ENCODE peak calls at places on chromosomes 11 and 22, in ten cellular contexts. One of them, this sample, is unnamed.

GRCh38 chr22:45878901-45879551 is 97.9 kb downstream of the WNT7B start:
- DNase-seq in HL-60: no peak
- DNase-seq in breast epithelium: peak
- DNase-seq in endothelial cell of umbilical vein: no peak
- DNase-seq in neural crest cell: no peak
- DNase-seq in cardiac fibroblast: no peak
- DNase-seq in RWPE1: no peak
- DNase-seq in CD8-positive, alpha-beta T cell: no peak
- DNase-seq in tibial nerve: no peak
- DNase-seq in lower leg skin: no peak
- DNase-seq in this sample: no peak

GRCh38 chr22:31348766-31349165 is 2.6 kb upstream of the PATZ1 start:
- DNase-seq in cardiac fibroblast: no peak
- DNase-seq in breast epithelium: no peak
- DNase-seq in RWPE1: no peak
- DNase-seq in tibial nerve: no peak
- DNase-seq in neural crest cell: no peak
- DNase-seq in HL-60: no peak
- DNase-seq in endothelial cell of umbilical vein: no peak
- DNase-seq in CD8-positive, alpha-beta T cell: no peak
- DNase-seq in lower leg skin: no peak
- DNase-seq in this sample: no peak

GRCh38 chr11:23288001-23288783 is 427.9 kb upstream of the CCDC179 start:
- DNase-seq in RWPE1: no peak
- DNase-seq in breast epithelium: no peak
- DNase-seq in tibial nerve: no peak
- DNase-seq in lower leg skin: peak
- DNase-seq in HL-60: no peak
- DNase-seq in endothelial cell of umbilical vein: peak
- DNase-seq in neural crest cell: no peak
- DNase-seq in cardiac fibroblast: peak
- DNase-seq in CD8-positive, alpha-beta T cell: no peak
- DNase-seq in this sample: peak

GRCh38 chr11:44421090-44421675 is 111.2 kb upstream of the ALX4 start:
- DNase-seq in tibial nerve: no peak
- DNase-seq in cardiac fibroblast: no peak
- DNase-seq in HL-60: no peak
- DNase-seq in breast epithelium: no peak
- DNase-seq in endothelial cell of umbilical vein: no peak
- DNase-seq in lower leg skin: no peak
- DNase-seq in RWPE1: no peak
- DNase-seq in neural crest cell: no peak
- DNase-seq in CD8-positive, alpha-beta T cell: no peak
- DNase-seq in this sample: no peak

GRCh38 chr11:101428918-101429317 is 154.9 kb downstream of the TRPC6 start:
- DNase-seq in neural crest cell: no peak
- DNase-seq in breast epithelium: no peak
- DNase-seq in cardiac fibroblast: peak
- DNase-seq in lower leg skin: no peak
- DNase-seq in endothelial cell of umbilical vein: no peak
- DNase-seq in HL-60: no peak
- DNase-seq in CD8-positive, alpha-beta T cell: no peak
- DNase-seq in tibial nerve: no peak
- DNase-seq in RWPE1: no peak
- DNase-seq in this sample: no peak

GRCh38 chr11:113022267-113022666 is 61.0 kb downstream of the NCAM1 start:
- DNase-seq in cardiac fibroblast: no peak
- DNase-seq in neural crest cell: no peak
- DNase-seq in HL-60: no peak
- DNase-seq in tibial nerve: no peak
- DNase-seq in CD8-positive, alpha-beta T cell: no peak
- DNase-seq in breast epithelium: no peak
- DNase-seq in endothelial cell of umbilical vein: no peak
- DNase-seq in lower leg skin: no peak
- DNase-seq in RWPE1: no peak
- DNase-seq in this sample: no peak

GRCh38 chr22:24162377-24162927 is 18.8 kb upstream of the SUSD2 start:
- DNase-seq in HL-60: no peak
- DNase-seq in cardiac fibroblast: no peak
- DNase-seq in CD8-positive, alpha-beta T cell: no peak
- DNase-seq in endothelial cell of umbilical vein: peak
- DNase-seq in lower leg skin: no peak
- DNase-seq in breast epithelium: no peak
- DNase-seq in tibial nerve: no peak
- DNase-seq in neural crest cell: no peak
- DNase-seq in RWPE1: no peak
- DNase-seq in this sample: no peak

GRCh38 chr11:88231894-88232482 is 56.7 kb upstream of the RAB38 start:
- DNase-seq in breast epithelium: no peak
- DNase-seq in cardiac fibroblast: peak
- DNase-seq in tibial nerve: peak
- DNase-seq in endothelial cell of umbilical vein: peak
- DNase-seq in HL-60: peak
- DNase-seq in CD8-positive, alpha-beta T cell: no peak
- DNase-seq in neural crest cell: no peak
- DNase-seq in lower leg skin: no peak
- DNase-seq in RWPE1: peak
- DNase-seq in this sample: no peak

GRCh38 chr11:19938051-19938856 is 222.0 kb downstream of the DBX1 start:
- DNase-seq in lower leg skin: no peak
- DNase-seq in breast epithelium: no peak
- DNase-seq in CD8-positive, alpha-beta T cell: no peak
- DNase-seq in neural crest cell: peak
- DNase-seq in RWPE1: peak
- DNase-seq in HL-60: peak
- DNase-seq in tibial nerve: peak
- DNase-seq in endothelial cell of umbilical vein: peak
- DNase-seq in cardiac fibroblast: peak
- DNase-seq in this sample: no peak

GRCh38 chr11:35237860-35238715 is 99.1 kb downstream of the CD44 start:
- DNase-seq in breast epithelium: no peak
- DNase-seq in HL-60: peak
- DNase-seq in RWPE1: peak
- DNase-seq in lower leg skin: peak
- DNase-seq in endothelial cell of umbilical vein: peak
- DNase-seq in CD8-positive, alpha-beta T cell: peak
- DNase-seq in neural crest cell: peak
- DNase-seq in cardiac fibroblast: peak
- DNase-seq in tibial nerve: peak
- DNase-seq in this sample: no peak

GRCh38 chr11:92628401-92629292 is 340.8 kb upstream of the MTNR1B start:
- DNase-seq in lower leg skin: no peak
- DNase-seq in tibial nerve: no peak
- DNase-seq in RWPE1: no peak
- DNase-seq in cardiac fibroblast: peak
- DNase-seq in CD8-positive, alpha-beta T cell: no peak
- DNase-seq in neural crest cell: no peak
- DNase-seq in breast epithelium: no peak
- DNase-seq in endothelial cell of umbilical vein: no peak
- DNase-seq in HL-60: no peak
- DNase-seq in this sample: no peak

GRCh38 chr11:114264381-114264780 is 31.8 kb upstream of the NNMT start:
- DNase-seq in HL-60: no peak
- DNase-seq in cardiac fibroblast: no peak
- DNase-seq in lower leg skin: no peak
- DNase-seq in RWPE1: no peak
- DNase-seq in tibial nerve: no peak
- DNase-seq in neural crest cell: no peak
- DNase-seq in endothelial cell of umbilical vein: no peak
- DNase-seq in CD8-positive, alpha-beta T cell: no peak
- DNase-seq in breast epithelium: no peak
- DNase-seq in this sample: no peak

GRCh38 chr22:41302016-41302767 is 867 bp downstream of the ZC3H7B start:
- DNase-seq in CD8-positive, alpha-beta T cell: peak
- DNase-seq in cardiac fibroblast: no peak
- DNase-seq in tibial nerve: no peak
- DNase-seq in endothelial cell of umbilical vein: no peak
- DNase-seq in lower leg skin: no peak
- DNase-seq in breast epithelium: no peak
- DNase-seq in HL-60: no peak
- DNase-seq in RWPE1: no peak
- DNase-seq in neural crest cell: peak
- DNase-seq in this sample: no peak

DNA sequence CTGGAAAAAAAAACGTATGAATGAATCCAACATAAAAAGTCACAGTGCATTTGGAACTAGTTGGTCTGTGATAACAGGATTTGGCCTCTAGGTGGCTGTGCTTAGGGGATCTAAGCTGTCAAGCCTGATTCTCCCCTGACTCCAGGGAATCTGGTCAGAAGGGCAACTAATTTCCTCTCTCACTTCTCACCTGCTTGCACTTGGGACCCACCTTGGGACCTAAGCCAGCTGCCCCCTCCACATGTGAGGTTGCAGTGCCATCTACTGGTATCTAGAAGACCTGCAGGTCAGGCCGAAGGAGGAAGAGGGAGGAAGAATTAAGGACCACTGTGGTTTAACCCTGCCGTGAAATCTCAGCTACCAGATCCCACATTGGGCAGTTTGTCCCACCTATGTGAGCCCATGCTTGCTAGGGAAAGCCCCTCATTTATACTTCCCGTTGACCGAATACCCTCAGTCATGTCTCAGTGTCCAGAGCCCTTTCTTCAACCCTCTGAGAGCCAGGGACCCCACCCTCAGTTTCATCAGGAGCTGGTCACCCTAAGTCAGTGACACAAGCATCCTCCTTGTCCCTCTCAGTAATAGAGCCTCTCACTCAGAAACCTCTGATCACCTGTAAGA is 33.2 kb upstream of the CAVIN3 start:
- DNase-seq in lower leg skin: peak
- DNase-seq in breast epithelium: no peak
- DNase-seq in HL-60: peak
- DNase-seq in endothelial cell of umbilical vein: peak
- DNase-seq in RWPE1: peak
- DNase-seq in neural crest cell: peak
- DNase-seq in cardiac fibroblast: peak
- DNase-seq in CD8-positive, alpha-beta T cell: peak
- DNase-seq in tibial nerve: peak
- DNase-seq in this sample: peak
- TF ChIP-seq CTCF in lower leg skin: peak
- TF ChIP-seq CTCF in breast epithelium: peak
- TF ChIP-seq CTCF in HL-60: peak
- TF ChIP-seq CTCF in endothelial cell of umbilical vein: peak
- TF ChIP-seq CTCF in RWPE1: peak
- TF ChIP-seq CTCF in neural crest cell: peak
- TF ChIP-seq CTCF in cardiac fibroblast: peak
- TF ChIP-seq CTCF in CD8-positive, alpha-beta T cell: peak
- TF ChIP-seq CTCF in tibial nerve: peak
- TF ChIP-seq CTCF in this sample: peak

GRCh38 chr11:64008283-64008931 is 22.2 kb downstream of the OTUB1 start:
- DNase-seq in CD8-positive, alpha-beta T cell: no peak
- DNase-seq in RWPE1: no peak
- DNase-seq in HL-60: no peak
- DNase-seq in tibial nerve: no peak
- DNase-seq in breast epithelium: no peak
- DNase-seq in cardiac fibroblast: no peak
- DNase-seq in endothelial cell of umbilical vein: no peak
- DNase-seq in neural crest cell: no peak
- DNase-seq in lower leg skin: no peak
- DNase-seq in this sample: no peak

GRCh38 chr11:64007160-64007628 is 21.0 kb downstream of the OTUB1 start:
- DNase-seq in breast epithelium: no peak
- DNase-seq in CD8-positive, alpha-beta T cell: no peak
- DNase-seq in neural crest cell: no peak
- DNase-seq in tibial nerve: no peak
- DNase-seq in HL-60: peak
- DNase-seq in endothelial cell of umbilical vein: no peak
- DNase-seq in RWPE1: no peak
- DNase-seq in lower leg skin: no peak
- DNase-seq in cardiac fibroblast: peak
- DNase-seq in this sample: no peak

GRCh38 chr11:64009234-64009633 is 23.0 kb downstream of the OTUB1 start:
- DNase-seq in tibial nerve: no peak
- DNase-seq in cardiac fibroblast: no peak
- DNase-seq in lower leg skin: no peak
- DNase-seq in HL-60: no peak
- DNase-seq in RWPE1: no peak
- DNase-seq in neural crest cell: no peak
- DNase-seq in CD8-positive, alpha-beta T cell: no peak
- DNase-seq in breast epithelium: no peak
- DNase-seq in endothelial cell of umbilical vein: no peak
- DNase-seq in this sample: no peak

GRCh38 chr11:64006468-64006867 is 20.2 kb downstream of the OTUB1 start:
- DNase-seq in CD8-positive, alpha-beta T cell: no peak
- DNase-seq in RWPE1: no peak
- DNase-seq in cardiac fibroblast: no peak
- DNase-seq in endothelial cell of umbilical vein: no peak
- DNase-seq in breast epithelium: no peak
- DNase-seq in neural crest cell: no peak
- DNase-seq in HL-60: no peak
- DNase-seq in tibial nerve: no peak
- DNase-seq in lower leg skin: no peak
- DNase-seq in this sample: no peak

GRCh38 chr11:64007629-64008282 is 21.5 kb downstream of the OTUB1 start:
- DNase-seq in CD8-positive, alpha-beta T cell: no peak
- DNase-seq in HL-60: no peak
- DNase-seq in cardiac fibroblast: peak
- DNase-seq in lower leg skin: peak
- DNase-seq in breast epithelium: no peak
- DNase-seq in RWPE1: no peak
- DNase-seq in neural crest cell: peak
- DNase-seq in endothelial cell of umbilical vein: peak
- DNase-seq in tibial nerve: peak
- DNase-seq in this sample: no peak
- TF ChIP-seq CTCF in CD8-positive, alpha-beta T cell: no peak
- TF ChIP-seq CTCF in HL-60: no peak
- TF ChIP-seq CTCF in cardiac fibroblast: peak
- TF ChIP-seq CTCF in lower leg skin: no peak
- TF ChIP-seq CTCF in breast epithelium: peak
- TF ChIP-seq CTCF in RWPE1: no peak
- TF ChIP-seq CTCF in neural crest cell: peak
- TF ChIP-seq CTCF in endothelial cell of umbilical vein: no peak
- TF ChIP-seq CTCF in tibial nerve: peak
- TF ChIP-seq CTCF in this sample: no peak

GRCh38 chr11:1546536-1547466 is 25.3 kb downstream of the DUSP8 start:
- DNase-seq in tibial nerve: no peak
- DNase-seq in cardiac fibroblast: peak
- DNase-seq in RWPE1: peak
- DNase-seq in CD8-positive, alpha-beta T cell: peak
- DNase-seq in endothelial cell of umbilical vein: peak
- DNase-seq in breast epithelium: no peak
- DNase-seq in HL-60: no peak
- DNase-seq in lower leg skin: no peak
- DNase-seq in neural crest cell: peak
- DNase-seq in this sample: no peak
- TF ChIP-seq CTCF in tibial nerve: peak
- TF ChIP-seq CTCF in cardiac fibroblast: peak
- TF ChIP-seq CTCF in RWPE1: peak
- TF ChIP-seq CTCF in CD8-positive, alpha-beta T cell: peak
- TF ChIP-seq CTCF in endothelial cell of umbilical vein: peak
- TF ChIP-seq CTCF in breast epithelium: peak
- TF ChIP-seq CTCF in HL-60: peak
- TF ChIP-seq CTCF in lower leg skin: no peak
- TF ChIP-seq CTCF in neural crest cell: peak
- TF ChIP-seq CTCF in this sample: peak

DNA sequence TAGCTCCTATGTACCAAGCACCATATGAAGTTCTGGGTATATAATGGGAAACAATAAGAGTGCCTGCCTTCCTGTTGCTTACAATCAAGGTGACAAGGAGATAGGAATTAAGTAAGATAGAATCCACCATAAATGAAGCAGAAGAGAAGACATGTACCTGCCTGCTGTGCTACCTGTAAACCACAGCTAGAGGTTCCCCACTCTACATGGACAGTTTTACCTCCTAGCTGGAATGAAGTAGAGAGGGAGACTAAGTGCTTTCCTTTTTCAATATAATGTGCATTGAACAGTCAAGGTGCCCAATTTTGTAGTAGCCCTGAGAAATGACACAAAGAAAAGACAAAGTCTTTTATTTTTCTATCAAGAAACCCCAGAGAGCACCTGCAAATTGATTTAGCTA is 984.6 kb downstream of the DLG2 start:
- DNase-seq in endothelial cell of umbilical vein: no peak
- DNase-seq in RWPE1: no peak
- DNase-seq in cardiac fibroblast: no peak
- DNase-seq in neural crest cell: no peak
- DNase-seq in HL-60: no peak
- DNase-seq in CD8-positive, alpha-beta T cell: no peak
- DNase-seq in lower leg skin: no peak
- DNase-seq in breast epithelium: no peak
- DNase-seq in tibial nerve: no peak
- DNase-seq in this sample: no peak
- TF ChIP-seq CTCF in endothelial cell of umbilical vein: no peak
- TF ChIP-seq CTCF in RWPE1: no peak
- TF ChIP-seq CTCF in cardiac fibroblast: no peak
- TF ChIP-seq CTCF in neural crest cell: no peak
- TF ChIP-seq CTCF in HL-60: no peak
- TF ChIP-seq CTCF in CD8-positive, alpha-beta T cell: no peak
- TF ChIP-seq CTCF in lower leg skin: no peak
- TF ChIP-seq CTCF in breast epithelium: no peak
- TF ChIP-seq CTCF in tibial nerve: no peak
- TF ChIP-seq CTCF in this sample: peak

This sample was measured in epithelial cell of proximal tubule.